ENCODE peak calls at places on chromosome X, in six cellular contexts. N is neuronal stem cell, C is IMR-90, L is H9, V is mesenchymal stem cell, U is H1. B is an unnamed sample.
A peak's percentile ranks its signal among the peaks of the same experiment; 100 is the strongest.

GRCh38 chrX:154727418-154728323 is 23.2 kb downstream of the GAB3 start:
- DNase-seq in N (no peak), C (peak; percentile 77), L (no peak), V (peak; percentile 61), U (no peak), B (no peak)

GRCh38 chrX:34300871-34301270 is 168.8 kb upstream of the FAM47A start:
- DNase-seq in N (peak; percentile 2), C (peak; percentile 58), L (peak; percentile 46), V (peak; percentile 39), U (peak; percentile 3), B (no peak)

GRCh38 chrX:150712619-150713018 is 19.4 kb downstream of the MTMR1 start:
- DNase-seq in N (no peak), C (no peak), L (no peak), V (no peak), U (no peak), B (no peak)

GRCh38 chrX:102516314-102516936 is at the start of gene TMSB15A:
- DNase-seq in N (peak; percentile 58), C (peak; percentile 28), L (peak; percentile 87), V (peak; percentile 21), U (no peak), B (peak; percentile 3)

GRCh38 chrX:111168314-111168713 is 72.3 kb downstream of the PAK3 start:
- DNase-seq in N (no peak), C (peak; percentile 0), L (peak; percentile 29), V (peak; percentile 24), U (no peak), B (peak; percentile 46)

GRCh38 chrX:14027031-14027430 is 2.7 kb downstream of the GEMIN8 start:
- DNase-seq in N (no peak), C (peak; percentile 35), L (no peak), V (no peak), U (no peak), B (no peak)

GRCh38 chrX:11929476-11929875 is 171.4 kb downstream of the MSL3 start:
- DNase-seq in N (no peak), C (no peak), L (no peak), V (peak; percentile 9), U (no peak), B (no peak)

GRCh38 chrX:129239371-129239770 is 283.9 kb downstream of the SMARCA1 start:
- DNase-seq in N (no peak), C (peak; percentile 1), L (no peak), V (no peak), U (no peak), B (no peak)

GRCh38 chrX:4844376-4844775 is 1130.9 kb upstream of the PRKX start:
- DNase-seq in N (no peak), C (no peak), L (no peak), V (no peak), U (no peak), B (no peak)

GRCh38 chrX:143837444-143837843 is 46.4 kb upstream of the UBE2NL start:
- DNase-seq in N (no peak), C (no peak), L (no peak), V (no peak), U (no peak), B (no peak)

GRCh38 chrX:9144643-9145290 is 110.8 kb upstream of the FAM9B start:
- DNase-seq in N (no peak), C (no peak), L (no peak), V (peak; percentile 87), U (no peak), B (no peak)

GRCh38 chrX:40543661-40544328 is 37.0 kb upstream of the ATP6AP2 start:
- DNase-seq in N (peak; percentile 70), C (peak; percentile 71), L (no peak), V (peak; percentile 68), U (no peak), B (peak; percentile 65)

GRCh38 chrX:123731987-123732678 is 719 bp downstream of the THOC2 start:
- DNase-seq in N (no peak), C (peak; percentile 10), L (no peak), V (peak; percentile 47), U (no peak), B (peak; percentile 2)

GRCh38 chrX:17521871-17522693 is 147.1 kb downstream of the NHS start:
- DNase-seq in N (no peak), C (peak; percentile 45), L (peak; percentile 56), V (no peak), U (no peak), B (no peak)

GRCh38 chrX:5644786-5645185 is 583.9 kb downstream of the NLGN4X start:
- DNase-seq in N (no peak), C (no peak), L (peak; percentile 29), V (no peak), U (no peak), B (no peak)

GRCh38 chrX:75303795-75304194 is 29.9 kb downstream of the UPRT start:
- DNase-seq in N (no peak), C (peak; percentile 70), L (no peak), V (no peak), U (no peak), B (no peak)

DNA sequence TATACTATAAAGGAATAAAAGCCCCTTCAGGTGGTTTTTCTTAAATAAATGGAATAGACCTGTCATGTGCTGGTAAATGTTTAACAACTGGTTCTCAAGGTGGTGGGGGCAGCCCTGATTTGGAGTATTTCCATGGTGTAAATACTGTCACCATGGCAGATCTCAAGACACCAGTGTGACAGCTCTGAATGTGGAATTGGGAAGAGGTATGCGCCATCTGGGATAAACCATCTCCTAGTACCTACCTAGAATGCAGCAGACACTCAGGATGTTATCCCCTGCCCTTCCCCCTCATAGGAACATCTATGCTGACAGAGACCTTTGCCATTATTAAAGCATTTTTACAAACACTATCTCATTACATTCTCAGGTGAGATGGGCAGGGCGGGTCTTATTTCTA is 26.4 kb upstream of the TMSB4X start:
- DNase-seq in N (no peak), C (no peak), L (no peak), V (no peak), U (no peak), B (no peak)
- H2BK120ac ChIP-seq in N (no peak overlapping the region), C (peak overlapping the region; percentile 97), L (no peak overlapping the region), V (no peak overlapping the region), U (no peak overlapping the region), B (no peak overlapping the region)

GRCh38 chrX:49073641-49074575 is at the start of gene PRAF2:
- DNase-seq in N (peak; percentile 74), C (peak; percentile 89), L (peak; percentile 89), V (peak; percentile 90), U (peak; percentile 46), B (peak; percentile 87)
- H4K91ac ChIP-seq in N (no peak within 1 kb of the TSS), C (peak within 1 kb of the TSS; percentile 58), L (no peak within 1 kb of the TSS), V (peak within 1 kb of the TSS; percentile 89), U (no peak within 1 kb of the TSS), B (peak within 1 kb of the TSS; percentile 79)

DNA sequence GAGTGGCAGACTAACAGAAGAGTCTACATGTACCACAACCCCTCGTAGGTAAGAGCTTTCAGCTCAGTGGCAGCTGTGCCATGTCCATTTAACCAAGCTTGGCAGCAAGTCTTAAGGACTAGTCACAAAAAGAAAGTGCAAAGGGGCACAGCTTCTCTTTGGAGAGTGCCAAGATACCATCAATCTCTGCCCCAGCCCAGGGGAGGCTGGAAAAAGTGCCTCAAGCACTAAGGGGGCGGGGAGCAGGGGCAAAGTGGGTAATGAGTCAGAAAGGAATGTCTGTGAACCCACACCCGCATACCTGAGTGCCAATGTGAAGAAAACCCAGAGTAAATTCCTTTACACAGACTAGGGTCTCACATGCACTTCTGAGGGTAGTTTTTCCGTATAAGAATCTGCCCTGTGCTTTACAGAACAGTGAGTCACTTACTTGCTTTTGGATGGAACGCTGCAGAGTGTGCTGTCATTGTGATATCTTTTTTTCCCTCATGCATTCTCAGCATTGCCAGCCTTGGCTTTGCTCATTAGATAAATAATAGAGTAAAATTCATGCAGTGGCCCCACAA is 219.8 kb downstream of the ZNF674 start:
- DNase-seq in N (no peak), C (peak; percentile 52), L (peak; percentile 53), V (peak; percentile 67), U (no peak), B (peak; percentile 43)
- H2BK120ac ChIP-seq in N (no peak overlapping the region), C (no peak overlapping the region), L (no peak overlapping the region), V (no peak overlapping the region), U (peak overlapping the region; percentile 38), B (peak overlapping the region; percentile 70)

DNA sequence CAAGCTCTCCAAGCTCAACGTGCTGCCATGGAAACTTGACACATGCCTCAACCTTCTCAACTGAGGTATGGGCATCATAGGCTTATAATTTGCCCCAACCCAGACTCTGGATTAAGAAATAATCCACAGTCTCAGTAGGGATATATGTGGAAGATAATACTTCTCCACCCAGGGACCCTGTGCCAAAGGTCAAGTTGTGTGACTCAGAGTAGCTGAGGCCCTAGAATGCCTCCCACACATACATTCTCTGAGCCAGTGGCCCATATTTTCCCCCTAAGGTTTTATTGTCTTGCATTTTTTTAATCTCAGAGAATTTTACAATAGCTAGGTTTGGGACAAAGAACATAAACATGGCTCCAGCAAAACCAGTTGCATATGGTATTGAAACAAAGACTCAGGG is 283.1 kb downstream of the IDS start:
- DNase-seq in N (no peak), C (no peak), L (no peak), V (no peak), U (no peak), B (no peak)
- H4K91ac ChIP-seq in N (no peak overlapping the region), C (no peak overlapping the region), L (no peak overlapping the region), V (no peak overlapping the region), U (no peak overlapping the region), B (no peak overlapping the region)

GRCh38 chrX:47573334-47574095 is 8.7 kb upstream of the TIMP1 start:
- DNase-seq in N (peak; percentile 54), C (peak; percentile 73), L (peak; percentile 87), V (peak; percentile 43), U (no peak), B (no peak)

GRCh38 chrX:47572773-47573333 is 9.4 kb upstream of the TIMP1 start:
- DNase-seq in N (no peak), C (no peak), L (peak; percentile 53), V (no peak), U (no peak), B (no peak)

GRCh38 chrX:47574096-47574553 is 8.1 kb upstream of the TIMP1 start:
- DNase-seq in N (no peak), C (no peak), L (no peak), V (peak; percentile 41), U (no peak), B (no peak)

GRCh38 chrX:47576021-47576898 is 6.0 kb upstream of the TIMP1 start:
- DNase-seq in N (no peak), C (no peak), L (no peak), V (no peak), U (no peak), B (no peak)

GRCh38 chrX:47574609-47575325 is 7.5 kb upstream of the TIMP1 start:
- DNase-seq in N (no peak), C (no peak), L (no peak), V (peak; percentile 48), U (no peak), B (no peak)
- H2BK120ac ChIP-seq in N (no peak overlapping the region), C (peak overlapping the region; percentile 58), L (no peak overlapping the region), V (peak overlapping the region; percentile 94), U (no peak overlapping the region), B (peak overlapping the region; percentile 89)

DNA sequence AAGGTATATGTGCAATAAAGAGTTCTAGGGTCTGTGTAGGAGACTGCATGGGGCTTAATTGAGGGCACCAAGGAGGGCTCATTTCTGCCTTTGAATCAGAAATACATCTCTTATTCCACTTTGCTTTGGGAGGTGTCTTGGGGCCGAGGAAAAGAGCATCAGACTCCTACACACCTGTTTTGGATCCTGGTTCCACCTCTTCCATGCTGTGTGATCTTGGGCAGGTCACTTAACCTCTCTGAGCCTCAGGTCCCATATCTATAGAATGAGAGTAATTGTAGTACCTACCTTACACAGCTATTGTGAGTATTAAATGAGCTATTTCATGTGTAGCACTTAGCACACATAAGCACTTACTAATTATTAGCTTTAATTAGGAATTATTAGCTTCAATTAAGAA is 100.6 kb downstream of the RTL5 start:
- DNase-seq in N (no peak), C (no peak), L (no peak), V (no peak), U (no peak), B (no peak)
- H4K91ac ChIP-seq in N (no peak overlapping the region), C (no peak overlapping the region), L (no peak overlapping the region), V (no peak overlapping the region), U (no peak overlapping the region), B (peak overlapping the region; percentile 11)

GRCh38 chrX:29388509-29388908 is 801.3 kb downstream of the IL1RAPL1 start:
- DNase-seq in N (no peak), C (no peak), L (no peak), V (no peak), U (no peak), B (no peak)

GRCh38 chrX:29382811-29383210 is 795.6 kb downstream of the IL1RAPL1 start:
- DNase-seq in N (no peak), C (no peak), L (no peak), V (no peak), U (no peak), B (no peak)
- H2BK120ac ChIP-seq in N (no peak overlapping the region), C (no peak overlapping the region), L (no peak overlapping the region), V (no peak overlapping the region), U (no peak overlapping the region), B (no peak overlapping the region)